ENCODE peak calls at places on chromosome 17, in five cellular contexts. T, R, W, I and M are unnamed samples.

GRCh38 chr17:37774508-37774907 is 29.6 kb upstream of the HNF1B start:
- DNase-seq in W (no peak), I (no peak), R (no peak), T (no peak), M (no peak)

GRCh38 chr17:37744961-37745800 is at the start of gene HNF1B:
- DNase-seq in W (no peak), I (no peak), T (no peak), R (no peak), M (no peak)

GRCh38 chr17:69853533-69854262 is 221.3 kb upstream of the KCNJ16 start:
- DNase-seq in T (no peak), W (peak), R (no peak), I (no peak), M (no peak)

GRCh38 chr17:47615766-47616424 is 33.8 kb upstream of the KPNB1 start:
- DNase-seq in W (peak), R (peak), I (no peak), T (no peak), M (no peak)

GRCh38 chr17:31134526-31134925 is 39.7 kb downstream of the NF1 start:
- DNase-seq in R (no peak), T (peak), I (no peak), W (no peak), M (no peak)

GRCh38 chr17:67058036-67058435 is 13.7 kb downstream of the CACNG1 start:
- DNase-seq in W (no peak), R (no peak), T (no peak), I (no peak), M (no peak)

GRCh38 chr17:76446449-76447231 is 6.3 kb downstream of the UBE2O start:
- DNase-seq in W (peak), R (peak), T (peak), I (no peak), M (no peak)

GRCh38 chr17:38476549-38476948 is 48.3 kb downstream of the ARHGAP23 start:
- DNase-seq in I (peak), T (no peak), R (no peak), W (peak), M (no peak)

GRCh38 chr17:79803997-79804855 is 7.3 kb upstream of the CBX8 start:
- DNase-seq in R (no peak), W (no peak), I (no peak), T (no peak), M (no peak)

GRCh38 chr17:29677139-29677834 is 54.6 kb upstream of the CORO6 start:
- DNase-seq in R (no peak), T (no peak), W (peak), I (no peak), M (no peak)

GRCh38 chr17:19946921-19947320 is 30.7 kb downstream of the AKAP10 start:
- DNase-seq in T (no peak), I (no peak), W (no peak), R (no peak), M (no peak)

DNA sequence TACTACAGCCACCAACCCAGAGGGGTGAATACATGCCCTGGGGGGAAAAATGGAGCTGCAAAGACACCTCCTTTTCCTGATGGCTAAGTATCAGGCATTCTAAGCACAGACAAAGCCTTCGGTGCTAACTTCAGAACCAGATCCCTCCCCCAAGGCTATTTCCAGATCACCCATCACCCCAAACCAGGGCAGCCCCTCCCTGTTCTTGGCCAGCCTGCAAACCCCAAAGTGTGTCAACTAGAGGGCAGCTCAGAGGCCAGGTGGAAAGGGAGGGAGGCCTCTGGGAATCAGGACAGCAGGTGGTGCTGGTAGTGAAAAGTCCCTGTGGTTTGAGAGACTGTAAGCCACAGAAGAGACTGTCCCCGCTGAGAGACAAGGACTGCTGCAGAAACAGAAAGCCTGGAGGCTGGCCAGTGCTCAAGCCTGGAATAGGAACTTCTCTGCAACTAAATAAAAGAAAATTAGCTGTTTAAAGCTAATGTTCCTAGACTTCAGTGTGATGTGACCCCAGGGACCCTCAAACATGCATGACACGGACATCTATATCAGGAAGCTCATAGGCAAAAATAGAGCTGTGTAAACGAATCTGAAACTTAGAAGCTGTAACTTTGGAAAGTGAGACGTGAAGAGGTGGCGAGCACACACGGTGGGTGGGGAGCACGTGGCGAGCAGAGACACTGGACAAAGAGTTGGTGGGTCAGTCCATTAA is 9.1 kb downstream of the TUBG1 start:
- DNase-seq in T (no peak), R (no peak), I (peak), W (no peak), M (no peak)
- TF ChIP-seq CTCF in T (no peak), R (no peak), I (no peak), W (no peak), M (no peak)

DNA sequence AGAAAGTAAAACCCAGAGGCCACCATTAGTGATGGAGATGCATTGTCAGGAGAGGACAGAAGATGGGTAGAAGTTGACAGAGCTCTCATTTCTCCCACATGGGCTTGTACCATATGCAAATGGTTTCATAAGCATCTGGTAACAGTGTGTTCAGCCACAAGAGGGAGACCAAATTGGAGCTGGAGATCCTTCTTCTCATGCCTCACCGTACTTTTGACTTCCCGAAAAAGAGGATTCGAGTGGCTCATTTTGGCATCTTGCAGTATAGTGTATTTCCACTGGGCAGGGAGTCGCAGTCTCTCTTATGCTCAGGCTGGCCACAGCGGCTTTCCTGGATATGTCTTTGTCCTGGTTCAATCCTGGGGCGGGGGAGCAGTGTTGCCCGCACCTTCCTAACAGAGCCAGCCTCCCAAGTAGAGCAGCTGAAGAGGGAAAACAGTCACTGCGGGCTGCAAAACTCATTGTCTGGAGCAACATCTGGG is 23.8 kb downstream of the TBC1D3B start:
- DNase-seq in I (no peak), T (no peak), R (no peak), W (no peak), M (no peak)
- TF ChIP-seq CTCF in I (no peak), T (peak), R (peak), W (no peak), M (no peak)

GRCh38 chr17:63444457-63444856 is 1.6 kb downstream of the CYB561 start:
- DNase-seq in I (no peak), W (no peak), T (no peak), R (no peak), M (no peak)

GRCh38 chr17:63446981-63447687 is 1.0 kb upstream of the CYB561 start:
- DNase-seq in I (no peak), R (no peak), T (no peak), W (no peak), M (no peak)

GRCh38 chr17:63445065-63445464 is 1.0 kb downstream of the CYB561 start:
- DNase-seq in W (no peak), I (no peak), R (no peak), T (no peak), M (no peak)

GRCh38 chr17:63446218-63446980 is at the start of gene CYB561:
- DNase-seq in I (peak), W (no peak), T (no peak), R (no peak), M (peak)

GRCh38 chr17:63445571-63446217 is 412 bp downstream of the CYB561 start:
- DNase-seq in T (no peak), W (no peak), I (no peak), R (no peak), M (no peak)
- TF ChIP-seq CTCF in T (peak), W (no peak), I (peak), R (peak), M (peak)

DNA sequence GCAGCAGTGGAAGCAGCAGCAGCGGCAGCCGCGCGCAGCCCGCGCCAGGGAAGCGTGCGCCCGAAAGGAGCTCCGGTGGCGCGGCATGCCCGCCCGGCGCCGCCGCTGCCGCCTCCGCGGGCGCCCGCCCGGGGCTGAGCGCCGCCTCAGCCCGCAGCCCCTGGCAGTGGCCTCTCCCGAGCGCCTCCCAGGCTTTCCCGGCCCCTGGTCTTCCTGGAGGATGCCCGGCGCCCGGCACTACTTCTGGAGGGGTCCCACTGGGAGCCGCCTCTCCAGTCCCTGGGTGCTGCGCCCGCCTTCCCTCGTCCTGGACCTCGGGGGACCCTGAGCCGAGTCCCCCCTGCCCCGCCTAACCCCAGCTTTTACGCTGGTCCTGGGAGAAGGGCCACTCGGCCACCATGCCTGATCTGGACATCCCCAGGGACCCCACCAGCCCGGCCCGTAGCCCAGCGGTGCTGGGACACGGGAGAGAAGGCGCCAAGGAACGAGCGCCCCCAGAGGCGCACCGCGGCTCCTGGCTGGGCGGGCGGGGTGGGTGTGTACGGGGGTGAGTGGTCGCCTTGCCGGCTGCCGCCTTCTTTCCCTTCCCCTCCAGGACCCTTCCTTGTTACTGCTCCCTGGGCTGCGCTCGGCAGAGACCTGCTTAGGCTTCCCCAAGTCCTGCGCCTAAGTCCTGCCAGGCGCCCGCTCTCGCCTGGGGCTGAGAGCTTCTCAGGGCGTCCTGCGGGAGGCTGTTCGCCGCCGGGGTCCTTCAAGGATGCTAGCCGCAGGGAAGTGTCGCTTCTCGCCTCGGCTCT is 713 bp downstream of the ASIC2 start:
- DNase-seq in R (no peak), T (no peak), I (no peak), W (peak), M (no peak)
- TF ChIP-seq CTCF in R (no peak), T (peak), I (no peak), W (peak), M (peak)

GRCh38 chr17:11369570-11369969 is 128.6 kb downstream of the SHISA6 start:
- DNase-seq in W (no peak), R (no peak), I (no peak), T (no peak), M (peak)
- TF ChIP-seq CTCF in W (no peak), R (no peak), I (no peak), T (no peak), M (no peak)

GRCh38 chr17:35048685-35049379 is 14.7 kb downstream of the RFFL start:
- DNase-seq in I (no peak), R (no peak), T (no peak), W (no peak), M (no peak)
- TF ChIP-seq CTCF in I (no peak), R (no peak), T (no peak), W (no peak), M (no peak)

GRCh38 chr17:40515491-40516041 is 14.1 kb upstream of the TNS4 start:
- DNase-seq in I (no peak), T (no peak), R (no peak), W (no peak), M (no peak)

GRCh38 chr17:40515011-40515410 is 13.6 kb upstream of the TNS4 start:
- DNase-seq in I (no peak), R (no peak), W (no peak), T (no peak), M (no peak)

GRCh38 chr17:40517981-40518380 is 16.6 kb upstream of the TNS4 start:
- DNase-seq in R (no peak), I (no peak), T (no peak), W (no peak), M (no peak)

GRCh38 chr17:40517286-40517662 is 15.9 kb upstream of the TNS4 start:
- DNase-seq in W (no peak), I (no peak), T (no peak), R (no peak), M (no peak)

GRCh38 chr17:40516581-40517285 is 15.3 kb upstream of the TNS4 start:
- DNase-seq in R (no peak), W (peak), T (no peak), I (no peak), M (no peak)
- TF ChIP-seq CTCF in R (no peak), W (no peak), T (no peak), I (no peak), M (no peak)